ENCODE peak calls at places on chromosomes 1 and 21, in nine cellular contexts. E is pancreas; X is hepatocyte; S is stimulated activated naive CD8-positive, alpha-beta T cell treated with anti-CD3 and anti-CD28 coated beads, Interleukin-15, amount 100 ng/mL, for 72 hours; O is Ammon's horn; J is H9; M is body of pancreas; Z is NCI-H510A treated with DMSO at 0.1 percent for 48 hours; H is stimulated activated CD4-positive, alpha-beta T cell treated with anti-CD3 and anti-CD28 coated beads, Interleukin-12 subunit alpha, Interleukin-12 subunit beta, amount 100 ng/mL, for 4 hours. Q is an unnamed sample.

GRCh38 chr21:45992311-45993209 is 11.0 kb downstream of the COL6A1 start:
- DNase-seq in E (peak; percentile 24), X (no peak), S (peak; percentile 6), O (no peak), J (no peak), M (no peak), Z (no peak), H (no peak), Q (no peak)

GRCh38 chr21:46564391-46564790 is 40.5 kb downstream of the S100B start:
- DNase-seq in E (no peak), X (no peak), S (no peak), O (peak; percentile 61), J (no peak), M (no peak), Z (no peak), H (no peak), Q (no peak)

GRCh38 chr1:31855038-31855845 is 39.4 kb upstream of the SPOCD1 start:
- DNase-seq in E (no peak), X (peak; percentile 67), S (no peak), O (no peak), J (no peak), M (no peak), Z (no peak), H (no peak), Q (no peak)

GRCh38 chr1:89125571-89126233 is at the start of gene GBP2:
- DNase-seq in E (no peak), X (peak; percentile 77), S (peak; percentile 29), O (peak; percentile 65), J (no peak), M (no peak), Z (no peak), H (no peak), Q (no peak)

GRCh38 chr1:71668059-71668458 is 587.2 kb upstream of the ZRANB2 start:
- DNase-seq in E (no peak), X (no peak), S (no peak), O (no peak), J (no peak), M (no peak), Z (no peak), H (no peak), Q (no peak)

GRCh38 chr1:175976865-175977642 is 230.0 kb downstream of the COP1 start:
- DNase-seq in E (no peak), X (no peak), S (no peak), O (no peak), J (no peak), M (no peak), Z (no peak), H (no peak), Q (no peak)

GRCh38 chr1:150549496-150550221 is 451 bp downstream of the ADAMTSL4 start:
- DNase-seq in E (peak; percentile 58), X (peak; percentile 8), S (peak; percentile 19), O (no peak), J (peak; percentile 45), M (peak; percentile 45), Z (no peak), H (no peak), Q (no peak)

GRCh38 chr21:34548782-34549376 is 36.9 kb upstream of the KCNE1 start:
- DNase-seq in E (no peak), X (no peak), S (no peak), O (no peak), J (no peak), M (no peak), Z (no peak), H (no peak), Q (no peak)

GRCh38 chr1:64001038-64001437 is 202.4 kb upstream of the UBE2U start:
- DNase-seq in E (no peak), X (no peak), S (no peak), O (no peak), J (no peak), M (no peak), Z (no peak), H (no peak), Q (no peak)

GRCh38 chr1:15187175-15187810 is 33.7 kb downstream of the TMEM51 start:
- DNase-seq in E (no peak), X (peak; percentile 44), S (no peak), O (no peak), J (no peak), M (peak; percentile 38), Z (peak; percentile 48), H (no peak), Q (no peak)

GRCh38 chr1:54325705-54326461 is 80.3 kb downstream of the SSBP3 start:
- DNase-seq in E (no peak), X (no peak), S (no peak), O (no peak), J (no peak), M (no peak), Z (no peak), H (no peak), Q (no peak)

GRCh38 chr1:5903031-5903430 is 89.2 kb downstream of the NPHP4 start:
- DNase-seq in E (no peak), X (no peak), S (no peak), O (no peak), J (no peak), M (no peak), Z (no peak), H (no peak), Q (no peak)

GRCh38 chr1:164504699-164505098 is 54.3 kb upstream of the PBX1 start:
- DNase-seq in E (no peak), X (no peak), S (no peak), O (no peak), J (no peak), M (no peak), Z (no peak), H (no peak), Q (no peak)

GRCh38 chr1:216750031-216750627 is 26.9 kb upstream of the ESRRG start:
- DNase-seq in E (no peak), X (peak; percentile 78), S (no peak), O (peak; percentile 90), J (peak; percentile 48), M (peak; percentile 22), Z (peak; percentile 66), H (no peak), Q (no peak)

GRCh38 chr1:40140211-40140709 is 20.9 kb upstream of the RLF start:
- DNase-seq in E (no peak), X (peak; percentile 16), S (no peak), O (no peak), J (no peak), M (no peak), Z (no peak), H (no peak), Q (no peak)

GRCh38 chr1:209455133-209455532 is 128.4 kb upstream of the CAMK1G start:
- DNase-seq in E (no peak), X (no peak), S (no peak), O (peak; percentile 14), J (no peak), M (no peak), Z (no peak), H (no peak), Q (no peak)

GRCh38 chr1:235102993-235103411 is 25.6 kb downstream of the TOMM20 start:
- DNase-seq in E (no peak), X (no peak), S (no peak), O (no peak), J (no peak), M (no peak), Z (no peak), H (no peak), Q (no peak)

GRCh38 chr1:225437710-225438437 is 10.0 kb upstream of the LBR start:
- DNase-seq in E (no peak), X (no peak), S (no peak), O (peak; percentile 26), J (peak; percentile 58), M (no peak), Z (no peak), H (no peak), Q (no peak)

Q was measured in GOT3.